ENCODE peak calls at places on chromosome 10, in five cellular contexts. E is A549, O is cardiac muscle cell, W is heart right ventricle, V is PC-3. F is an unnamed sample. For H3K4me1, the result is how much of the 10 kb centered on the place peaks cover.

GRCh38 chr10:104123397-104123796 is 1.4 kb downstream of the SFR1 start:
- DNase-seq in E (peak), O (peak), W (no peak), V (peak), F (no peak)

GRCh38 chr10:53453196-53453595 is 680.6 kb upstream of the MBL2 start:
- DNase-seq in E (peak), O (no peak), W (no peak), V (peak), F (no peak)

GRCh38 chr10:16884485-16884884 is 67.3 kb upstream of the RSU1 start:
- DNase-seq in E (no peak), O (no peak), W (no peak), V (no peak), F (no peak)

GRCh38 chr10:28008054-28008453 is 9.2 kb upstream of the ODAD2 start:
- DNase-seq in E (no peak), O (no peak), W (no peak), V (peak), F (no peak)

GRCh38 chr10:22133640-22134624 is 83.9 kb downstream of the EBLN1 start:
- DNase-seq in E (no peak), O (peak), W (no peak), V (no peak), F (no peak)

GRCh38 chr10:24209421-24209770 is 458 bp downstream of the KIAA1217 start:
- DNase-seq in E (no peak), O (peak), W (no peak), V (peak), F (no peak)

GRCh38 chr10:28302012-28302667 is 724 bp downstream of the MPP7 start:
- DNase-seq in E (no peak), O (peak), W (no peak), V (peak), F (peak)

GRCh38 chr10:3714957-3715356 is 70.1 kb downstream of the KLF6 start:
- DNase-seq in E (no peak), O (no peak), W (no peak), V (no peak), F (no peak)

GRCh38 chr10:126147866-126148578 is 240.3 kb downstream of the ADAM12 start:
- DNase-seq in E (no peak), O (peak), W (no peak), V (no peak), F (no peak)

DNA sequence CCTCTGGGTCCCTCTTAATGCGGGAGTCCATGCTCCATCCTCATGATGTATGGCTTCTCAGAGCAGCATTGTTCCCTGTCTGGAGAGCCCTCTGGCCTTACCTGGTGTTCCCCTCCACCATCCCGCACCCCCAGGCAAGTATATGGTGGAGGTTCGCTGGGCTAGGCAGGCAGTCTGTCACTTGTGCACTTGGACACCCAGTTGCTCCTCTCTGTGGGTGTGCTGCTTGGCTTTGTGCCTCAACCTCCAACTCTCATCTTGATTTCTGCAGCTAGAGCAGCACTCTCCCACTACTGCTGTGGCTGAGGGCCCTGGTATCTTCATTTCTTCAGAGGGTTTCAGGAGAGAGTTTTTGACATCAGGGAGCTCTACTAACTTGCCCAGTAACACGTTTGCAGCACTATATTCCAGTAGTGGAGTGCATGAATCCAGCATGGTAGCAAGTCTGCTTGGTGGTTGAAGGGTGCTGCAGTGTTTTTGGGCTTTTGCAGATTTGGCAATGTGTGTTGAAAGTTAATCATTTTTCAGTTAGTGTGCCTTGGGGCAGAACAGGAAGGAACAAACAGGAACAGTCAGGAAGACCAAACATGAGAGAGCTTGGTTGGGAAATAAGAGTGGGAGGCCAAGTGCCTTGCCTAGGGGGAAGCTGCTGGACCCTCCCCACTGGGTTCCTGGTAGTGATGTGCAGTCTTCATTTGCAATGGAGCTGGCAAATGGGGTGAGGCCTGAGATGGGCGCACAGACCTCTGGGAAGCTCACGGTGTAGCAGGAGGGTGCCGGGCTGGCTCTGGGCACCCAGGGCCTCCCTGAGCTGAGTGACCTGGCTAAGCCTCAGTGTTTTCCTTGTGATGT is 37.4 kb downstream of the TSPAN14 start:
- DNase-seq in E (peak), O (peak), W (no peak), V (no peak), F (no peak)
- H3K4me1 ChIP-seq in E (half or more), O (under half), W (half or more), V (under half), F (under half)

GRCh38 chr10:72567884-72568283 is 58.0 kb downstream of the MICU1 start:
- DNase-seq in E (peak), O (peak), W (no peak), V (peak), F (no peak)
- TF ChIP-seq CTCF in E (peak), O (peak), W (peak), V (no peak), F (peak)

GRCh38 chr10:101003639-101004206 is 4.1 kb downstream of the LZTS2 start:
- DNase-seq in E (no peak), O (no peak), W (no peak), V (no peak), F (no peak)

GRCh38 chr10:100999742-101000601 is at the start of gene LZTS2:
- DNase-seq in E (no peak), O (no peak), W (peak), V (no peak), F (no peak)

GRCh38 chr10:101001225-101002035 is 1.8 kb downstream of the LZTS2 start:
- DNase-seq in E (no peak), O (peak), W (peak), V (peak), F (peak)

GRCh38 chr10:101000602-101000991 is 989 bp downstream of the LZTS2 start:
- DNase-seq in E (no peak), O (no peak), W (no peak), V (no peak), F (no peak)

GRCh38 chr10:101002456-101002855 is 2.8 kb downstream of the LZTS2 start:
- DNase-seq in E (no peak), O (no peak), W (no peak), V (no peak), F (no peak)
- H3K4me1 ChIP-seq in E (under half), O (under half), W (half or more), V (under half), F (under half)

GRCh38 chr10:42836096-42836495 is 53.5 kb downstream of the BMS1 start:
- DNase-seq in E (no peak), O (no peak), W (no peak), V (no peak), F (no peak)

GRCh38 chr10:42836771-42837468 is 54.3 kb downstream of the BMS1 start:
- DNase-seq in E (peak), O (peak), W (no peak), V (peak), F (peak)
- TF ChIP-seq CTCF in E (no peak), O (peak), W (peak), V (no peak), F (no peak)

DNA sequence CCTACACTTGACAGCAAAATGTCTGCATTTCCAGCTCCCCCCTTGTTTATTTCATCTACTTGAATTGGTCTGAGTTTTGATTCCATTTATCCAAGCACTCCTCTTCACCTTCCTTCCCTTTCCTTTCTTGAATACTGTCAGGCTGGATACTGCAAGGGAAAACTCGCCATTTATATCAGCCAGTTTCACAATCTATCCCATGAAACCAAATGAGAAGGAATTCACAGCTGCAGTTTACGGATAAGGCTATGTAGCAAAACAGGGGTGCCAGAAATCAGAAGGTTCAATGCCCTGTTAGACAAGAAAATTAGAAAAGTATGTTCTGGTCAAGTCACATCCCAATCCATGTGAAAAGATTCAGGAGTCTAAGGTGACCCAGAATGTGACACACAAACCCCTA is 28.1 kb downstream of the CCDC6 start:
- DNase-seq in E (no peak), O (peak), W (no peak), V (no peak), F (no peak)
- H3K4me1 ChIP-seq in E (under half), O (under half), W (under half), V (under half), F (under half)

GRCh38 chr10:31584789-31585406 is 265.9 kb downstream of the ZEB1 start:
- DNase-seq in E (no peak), O (no peak), W (no peak), V (no peak), F (no peak)
- TF ChIP-seq CTCF in E (no peak), O (no peak), W (no peak), V (no peak), F (no peak)

GRCh38 chr10:124701881-124702656 is 42.1 kb downstream of the FAM53B start:
- DNase-seq in E (no peak), O (peak), W (peak), V (no peak), F (peak)
- H3K4me1 ChIP-seq in E (under half), O (under half), W (half or more), V (under half), F (half or more)